ENCODE peak calls at places on chromosomes 11 and 22, in five cellular contexts. W is left kidney; Z is retinal pigment epithelial cell; Y is cardiac muscle cell; X is naive thymus-derived CD8-positive, alpha-beta T cell. I is an unnamed sample.

GRCh38 chr11:74749965-74750296 is 1.3 kb downstream of the RNF169 start:
- DNase-seq in Y (no peak), X (no peak), W (no peak), Z (no peak), I (no peak)

GRCh38 chr11:17405232-17406005 is 17.0 kb upstream of the KCNJ11 start:
- DNase-seq in X (no peak), Y (peak), Z (no peak), W (peak), I (no peak)

GRCh38 chr22:36510966-36511881 is 4.4 kb upstream of the FOXRED2 start:
- DNase-seq in W (peak), X (no peak), Y (peak), Z (no peak), I (no peak)

GRCh38 chr11:102269927-102270326 is 47.4 kb upstream of the BIRC3 start:
- DNase-seq in X (no peak), Z (no peak), Y (no peak), W (peak), I (no peak)

GRCh38 chr11:59898046-59898445 is 19.5 kb downstream of the OOSP3 start:
- DNase-seq in Z (no peak), X (no peak), W (no peak), Y (no peak), I (no peak)

GRCh38 chr11:111441443-111441842 is 62.4 kb upstream of the POU2AF1 start:
- DNase-seq in W (no peak), Z (no peak), X (no peak), Y (peak), I (no peak)

GRCh38 chr11:119340335-119341221 is at the start of gene C1QTNF5:
- DNase-seq in X (no peak), Z (no peak), W (peak), Y (peak), I (no peak)

GRCh38 chr11:76738618-76739220 is 44.4 kb upstream of the TSKU start:
- DNase-seq in W (no peak), Z (no peak), Y (no peak), X (no peak), I (no peak)

GRCh38 chr22:46193898-46194310 is 43.6 kb downstream of the PPARA start:
- DNase-seq in Z (no peak), X (no peak), Y (peak), W (no peak), I (no peak)

GRCh38 chr22:46714550-46714949 is 23.5 kb downstream of the CERK start:
- DNase-seq in Z (no peak), W (no peak), X (no peak), Y (peak), I (no peak)

GRCh38 chr11:45877845-45878244 is 7.6 kb upstream of the MAPK8IP1 start:
- DNase-seq in W (no peak), Y (no peak), X (no peak), Z (no peak), I (no peak)

GRCh38 chr11:957201-957920 is 31.7 kb downstream of the AP2A2 start:
- DNase-seq in X (no peak), Z (no peak), Y (no peak), W (peak), I (no peak)

GRCh38 chr11:44950036-44950624 is 553 bp downstream of the TP53I11 start:
- DNase-seq in Y (no peak), Z (no peak), W (peak), X (peak), I (no peak)

GRCh38 chr11:6225896-6226295 is 8.5 kb downstream of the FHIP1B start:
- DNase-seq in X (no peak), Z (no peak), Y (no peak), W (no peak), I (no peak)

GRCh38 chr11:46247664-46248063 is 29.8 kb upstream of the CREB3L1 start:
- DNase-seq in Y (peak), Z (no peak), W (peak), X (peak), I (no peak)

GRCh38 chr11:1010006-1010405 is 26.5 kb downstream of the MUC6 start:
- DNase-seq in X (no peak), Z (no peak), Y (no peak), W (no peak), I (no peak)

GRCh38 chr11:86360775-86361395 is 13.8 kb upstream of the CCDC81 start:
- DNase-seq in W (peak), X (no peak), Y (peak), Z (no peak), I (no peak)

GRCh38 chr11:130042093-130042591 is 27.6 kb upstream of the APLP2 start:
- DNase-seq in W (no peak), Z (peak), Y (peak), X (no peak), I (no peak)

GRCh38 chr11:72012897-72013721 is 14.4 kb downstream of the IL18BP start:
- DNase-seq in X (no peak), Z (no peak), W (no peak), Y (peak), I (no peak)

GRCh38 chr22:46079861-46080821 is 70.2 kb upstream of the PPARA start:
- DNase-seq in Z (no peak), Y (no peak), X (no peak), W (no peak), I (no peak)

GRCh38 chr11:24622262-24622661 is 125.4 kb downstream of the LUZP2 start:
- DNase-seq in X (no peak), W (peak), Z (no peak), Y (no peak), I (no peak)

GRCh38 chr11:26743622-26744021 is 21.8 kb upstream of the SLC5A12 start:
- DNase-seq in Y (no peak), Z (no peak), X (no peak), W (no peak), I (no peak)

GRCh38 chr22:43337385-43337784 is 5.8 kb downstream of the SCUBE1 start:
- DNase-seq in W (no peak), Y (peak), X (no peak), Z (no peak), I (no peak)

GRCh38 chr22:20890975-20891374 is 26.2 kb upstream of the CRKL start:
- DNase-seq in Y (no peak), X (no peak), Z (no peak), W (no peak), I (no peak)

GRCh38 chr22:20771918-20772625 is 1.8 kb upstream of the SERPIND1 start:
- DNase-seq in Y (no peak), W (no peak), Z (no peak), X (no peak), I (no peak)

GRCh38 chr22:20656902-20657836 is 116.7 kb upstream of the SERPIND1 start:
- DNase-seq in X (no peak), Z (no peak), Y (no peak), W (peak), I (no peak)

GRCh38 chr11:128670631-128671030 is 23.2 kb upstream of the FLI1 start:
- DNase-seq in X (no peak), Y (no peak), Z (no peak), W (no peak), I (no peak)

GRCh38 chr11:119093951-119094815 is 7.5 kb downstream of the DPAGT1 start:
- DNase-seq in Y (peak), W (peak), X (no peak), Z (no peak), I (peak)

GRCh38 chr11:68043349-68044144 is 4.7 kb downstream of the TCIRG1 start:
- DNase-seq in Z (peak), Y (peak), W (peak), X (no peak), I (no peak)

GRCh38 chr11:1839924-1840779 is 1.4 kb downstream of the TNNI2 start:
- DNase-seq in Z (no peak), W (no peak), Y (no peak), X (no peak), I (no peak)

GRCh38 chr11:19931141-19931767 is 218.6 kb downstream of the NAV2 start:
- DNase-seq in X (no peak), W (peak), Y (peak), Z (no peak), I (no peak)